ENCODE peak calls at places on chromosomes 13 and 19, in seven cellular contexts. J is H1, D is HepG2, I is K562, P is HCT116, O is SK-N-SH, L is GM12878. W is an unnamed sample.

GRCh38 chr19:18128044-18128443 is 24.9 kb upstream of the PIK3R2 start:
- DNase-seq in J (no peak), D (no peak), I (no peak), P (no peak), O (no peak), L (no peak), W (no peak)

GRCh38 chr19:2600914-2601870 is 101.3 kb downstream of the GNG7 start:
- DNase-seq in J (no peak), D (no peak), I (no peak), P (no peak), O (no peak), L (no peak), W (no peak)

GRCh38 chr19:8552810-8553209 is 24.4 kb downstream of the MYO1F start:
- DNase-seq in J (peak), D (peak), I (peak), P (peak), O (peak), L (no peak), W (peak)

GRCh38 chr13:113976711-113977684 is 3.1 kb upstream of the C13orf46 start:
- DNase-seq in J (no peak), D (no peak), I (no peak), P (no peak), O (no peak), L (no peak), W (peak)

GRCh38 chr19:48588670-48589399 is 17.7 kb upstream of the SPACA4 start:
- DNase-seq in J (peak), D (peak), I (peak), P (peak), O (peak), L (no peak), W (peak)

GRCh38 chr13:105035092-105035491 is 1500.4 kb downstream of the EFNB2 start:
- DNase-seq in J (no peak), D (no peak), I (no peak), P (no peak), O (peak), L (no peak), W (no peak)

GRCh38 chr13:28268800-28269223 is 130.5 kb downstream of the PAN3 start:
- DNase-seq in J (no peak), D (no peak), I (no peak), P (no peak), O (no peak), L (peak), W (no peak)

GRCh38 chr13:57624565-57625435 is 6.7 kb upstream of the PCDH17 start:
- DNase-seq in J (no peak), D (peak), I (peak), P (no peak), O (peak), L (no peak), W (no peak)

GRCh38 chr13:108407495-108407894 is 138.0 kb downstream of the TNFSF13B start:
- DNase-seq in J (no peak), D (no peak), I (no peak), P (no peak), O (no peak), L (peak), W (no peak)

GRCh38 chr19:10518444-10519361 is 1.5 kb upstream of the S1PR5 start:
- DNase-seq in J (peak), D (no peak), I (no peak), P (no peak), O (peak), L (no peak), W (no peak)

GRCh38 chr13:92320323-92320722 is 906.3 kb upstream of the GPC6 start:
- DNase-seq in J (no peak), D (no peak), I (no peak), P (no peak), O (no peak), L (no peak), W (no peak)

GRCh38 chr13:113951246-113951999 is 22.5 kb downstream of the C13orf46 start:
- DNase-seq in J (peak), D (peak), I (peak), P (peak), O (peak), L (no peak), W (peak)

GRCh38 chr19:1745589-1746031 is 7.7 kb upstream of the ONECUT3 start:
- DNase-seq in J (peak), D (no peak), I (no peak), P (peak), O (no peak), L (no peak), W (no peak)

GRCh38 chr13:73417012-73417615 is 358.3 kb downstream of the KLF5 start:
- DNase-seq in J (no peak), D (peak), I (peak), P (peak), O (peak), L (no peak), W (no peak)

GRCh38 chr13:41411536-41411935 is 45.8 kb upstream of the RGCC start:
- DNase-seq in J (no peak), D (peak), I (peak), P (peak), O (no peak), L (no peak), W (peak)

GRCh38 chr19:43554317-43554895 is 20.9 kb downstream of the XRCC1 start:
- DNase-seq in J (no peak), D (no peak), I (no peak), P (no peak), O (no peak), L (no peak), W (no peak)

GRCh38 chr19:15274477-15274876 is 42.2 kb upstream of the EPHX3 start:
- DNase-seq in J (no peak), D (no peak), I (no peak), P (no peak), O (no peak), L (no peak), W (no peak)

GRCh38 chr13:45934283-45934682 is 82.7 kb upstream of the SIAH3 start:
- DNase-seq in J (no peak), D (no peak), I (no peak), P (no peak), O (no peak), L (no peak), W (no peak)

GRCh38 chr19:19410553-19411550 is 5.4 kb downstream of the GATAD2A start:
- DNase-seq in J (no peak), D (no peak), I (no peak), P (no peak), O (no peak), L (no peak), W (no peak)

GRCh38 chr13:113121183-113121927 is 1.2 kb upstream of the F10 start:
- DNase-seq in J (no peak), D (no peak), I (no peak), P (no peak), O (no peak), L (no peak), W (no peak)

GRCh38 chr19:44607917-44608316 is 5.4 kb upstream of the IGSF23 start:
- DNase-seq in J (no peak), D (no peak), I (no peak), P (no peak), O (no peak), L (no peak), W (no peak)

GRCh38 chr13:30196025-30196424 is 111.3 kb downstream of the KATNAL1 start:
- DNase-seq in J (no peak), D (no peak), I (no peak), P (peak), O (peak), L (no peak), W (peak)

DNA sequence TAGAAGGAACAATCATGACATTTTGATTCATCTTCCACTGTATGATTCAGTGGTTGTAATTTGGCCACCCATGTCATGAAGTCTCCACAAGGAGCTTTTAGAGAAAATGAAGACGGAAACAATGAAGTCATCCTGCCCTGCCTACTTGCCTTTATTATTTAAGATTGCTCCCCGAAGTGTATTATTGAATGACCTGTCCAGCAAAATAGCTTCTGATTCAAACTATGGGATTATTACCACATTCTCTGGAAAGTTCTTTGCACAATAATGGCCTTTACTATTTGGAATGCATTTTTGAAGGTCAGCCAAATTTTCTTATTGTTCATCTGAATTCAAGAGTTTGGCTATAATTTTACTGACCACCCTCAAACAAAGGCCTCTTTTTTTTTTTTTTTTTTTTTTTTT is 77.8 kb upstream of the RFC3 start:
- DNase-seq in J (no peak), D (no peak), I (no peak), P (no peak), O (no peak), L (no peak), W (no peak)
- TF ChIP-seq YY1 in J (no peak), D (no peak), I (no peak), P (no peak), O (no peak), L (no peak), W (no peak)

GRCh38 chr19:6063576-6063961 is 46.7 kb downstream of the RFX2 start:
- DNase-seq in J (no peak), D (no peak), I (no peak), P (no peak), O (no peak), L (no peak), W (no peak)

GRCh38 chr19:6061420-6062130 is 48.7 kb downstream of the RFX2 start:
- DNase-seq in J (no peak), D (no peak), I (peak), P (no peak), O (no peak), L (no peak), W (no peak)

GRCh38 chr19:6064016-6064702 is 46.1 kb downstream of the RFX2 start:
- DNase-seq in J (no peak), D (no peak), I (no peak), P (no peak), O (no peak), L (no peak), W (no peak)

GRCh38 chr19:6062274-6062673 is 48.0 kb downstream of the RFX2 start:
- DNase-seq in J (no peak), D (no peak), I (no peak), P (no peak), O (no peak), L (no peak), W (no peak)

DNA sequence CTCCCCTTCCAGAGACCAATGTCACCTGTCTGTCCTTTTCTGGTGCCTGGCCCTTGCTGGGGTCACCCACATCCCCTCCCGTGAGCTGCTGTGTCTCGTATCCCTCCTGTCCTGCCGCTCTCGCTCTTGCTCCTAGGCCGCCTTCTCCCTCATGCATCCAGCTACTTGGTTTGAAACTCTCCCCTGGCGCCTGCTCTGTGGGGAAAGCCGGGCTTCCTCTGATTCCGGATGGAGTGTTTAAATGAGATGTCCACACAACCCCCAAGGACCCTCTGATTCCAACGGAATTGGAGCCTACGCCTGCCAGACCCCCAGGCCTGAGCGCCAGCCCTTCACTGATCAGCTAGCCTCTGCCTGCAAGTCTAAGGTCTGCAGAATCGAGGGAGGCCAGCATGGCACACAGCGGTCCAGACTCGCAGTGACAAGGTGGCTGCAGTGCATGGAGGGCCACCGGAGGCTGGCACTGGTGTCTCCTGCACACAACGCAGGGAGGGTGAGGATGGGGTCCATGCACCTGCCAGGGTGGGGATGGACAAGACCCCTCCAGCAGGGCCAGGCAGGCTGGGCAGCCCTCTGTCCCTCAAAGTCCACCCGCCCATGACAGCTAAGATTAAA is 47.2 kb downstream of the RFX2 start:
- DNase-seq in J (no peak), D (no peak), I (no peak), P (no peak), O (no peak), L (no peak), W (no peak)
- H3K4me3 ChIP-seq in J (no peak), D (no peak), I (no peak), P (no peak), O (no peak), L (no peak), W (no peak)

GRCh38 chr19:35644987-35645679 is 3.0 kb upstream of the COX6B1 start:
- DNase-seq in J (peak), D (peak), I (peak), P (peak), O (peak), L (no peak), W (peak)
- H3K9ac ChIP-seq in J (no peak), D (peak), I (peak), P (peak), O (no peak), L (peak), W (peak)

GRCh38 chr19:42388851-42389489 is 1.1 kb downstream of the CNFN start:
- DNase-seq in J (no peak), D (no peak), I (no peak), P (no peak), O (no peak), L (no peak), W (no peak)

GRCh38 chr19:42392165-42392564 is 2.1 kb upstream of the CNFN start:
- DNase-seq in J (no peak), D (no peak), I (no peak), P (no peak), O (no peak), L (no peak), W (no peak)

GRCh38 chr19:42389899-42390298 is at the start of gene CNFN:
- DNase-seq in J (no peak), D (no peak), I (no peak), P (no peak), O (no peak), L (no peak), W (no peak)

GRCh38 chr19:42386974-42387707 is 3.0 kb downstream of the CNFN start:
- DNase-seq in J (peak), D (peak), I (peak), P (peak), O (peak), L (no peak), W (no peak)
- TF ChIP-seq YY1 in J (no peak), D (no peak), I (no peak), P (no peak), O (no peak), L (no peak), W (no peak)

GRCh38 chr13:47480121-47480520 is 521.0 kb downstream of the SUCLA2 start:
- DNase-seq in J (no peak), D (no peak), I (no peak), P (no peak), O (no peak), L (no peak), W (no peak)
- H3K4me3 ChIP-seq in J (no peak), D (no peak), I (no peak), P (no peak), O (no peak), L (no peak), W (no peak)

GRCh38 chr19:47210689-47211316 is 20.2 kb downstream of the BBC3 start:
- DNase-seq in J (peak), D (peak), I (peak), P (no peak), O (peak), L (no peak), W (no peak)
- H3K9ac ChIP-seq in J (no peak), D (peak), I (peak), P (no peak), O (peak), L (no peak), W (no peak)

DNA sequence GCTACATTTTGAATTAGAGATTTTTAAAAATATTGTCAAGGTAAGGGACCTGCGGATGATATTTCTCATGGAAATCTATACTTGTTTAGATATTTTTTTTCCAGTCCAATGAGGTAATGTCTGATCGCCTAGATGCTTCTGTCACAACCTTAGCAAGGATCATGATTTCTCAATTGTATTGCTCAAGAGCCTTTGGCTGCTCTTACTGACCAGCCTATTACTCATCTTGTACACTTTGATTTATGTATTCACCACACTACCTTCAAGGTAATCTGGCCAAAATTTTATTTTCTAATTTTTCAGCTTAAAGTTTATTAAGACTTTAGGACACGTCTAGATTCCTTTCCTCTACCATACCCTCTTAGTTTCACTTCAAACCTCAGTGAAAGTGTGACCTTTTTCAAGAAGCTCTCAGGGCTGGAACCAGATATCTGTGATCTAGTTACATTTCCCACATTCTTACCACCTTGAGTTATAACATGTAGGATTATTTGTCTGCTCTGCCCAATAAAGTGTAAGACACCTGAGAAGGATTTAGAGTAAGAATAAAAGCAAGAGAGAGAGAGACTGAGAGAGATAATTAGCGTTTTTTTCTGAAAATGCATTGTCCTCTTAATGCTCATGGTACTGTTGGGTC is 197.1 kb downstream of the ITGBL1 start:
- DNase-seq in J (no peak), D (no peak), I (no peak), P (no peak), O (no peak), L (no peak), W (no peak)
- TF ChIP-seq YY1 in J (no peak), D (no peak), I (no peak), P (no peak), O (no peak), L (no peak), W (no peak)

GRCh38 chr13:110416131-110416584 is 109.1 kb downstream of the COL4A2 start:
- DNase-seq in J (no peak), D (no peak), I (no peak), P (no peak), O (no peak), L (no peak), W (no peak)
- H3K4me3 ChIP-seq in J (no peak), D (no peak), I (no peak), P (no peak), O (no peak), L (no peak), W (no peak)

GRCh38 chr19:12939292-12939606 is 840 bp downstream of the CALR start:
- DNase-seq in J (no peak), D (no peak), I (no peak), P (no peak), O (no peak), L (no peak), W (no peak)

GRCh38 chr19:12943437-12944044 is 2.1 kb upstream of the RAD23A start:
- DNase-seq in J (no peak), D (no peak), I (no peak), P (no peak), O (no peak), L (no peak), W (no peak)

GRCh38 chr19:12939908-12940533 is 1.6 kb downstream of the CALR start:
- DNase-seq in J (no peak), D (no peak), I (no peak), P (no peak), O (no peak), L (no peak), W (no peak)

GRCh38 chr19:12938536-12939291 is at the start of gene CALR:
- DNase-seq in J (no peak), D (no peak), I (no peak), P (no peak), O (no peak), L (no peak), W (no peak)

DNA sequence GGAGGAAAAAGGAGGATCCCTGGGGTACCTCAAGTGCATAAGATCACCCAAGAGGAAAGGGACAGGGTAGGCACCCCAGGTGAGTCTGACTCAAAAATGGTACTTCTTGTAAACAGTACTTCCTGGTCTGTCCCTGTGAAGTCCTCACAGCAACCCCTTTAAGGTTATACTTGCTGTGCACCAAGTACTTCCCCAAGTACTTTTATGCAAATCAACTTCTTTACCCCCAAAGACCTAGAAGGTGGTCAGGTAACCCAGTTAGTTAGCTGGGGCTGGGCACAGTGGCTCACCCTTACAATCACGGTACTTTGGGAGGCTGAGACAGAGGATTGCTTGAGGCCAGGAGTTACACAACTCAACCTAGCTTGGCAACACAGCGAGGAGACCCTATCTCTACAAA is 2.5 kb downstream of the CALR start:
- DNase-seq in J (no peak), D (no peak), I (no peak), P (no peak), O (no peak), L (no peak), W (no peak)
- H3K9ac ChIP-seq in J (no peak), D (peak), I (peak), P (no peak), O (peak), L (peak), W (peak)

GRCh38 chr13:106466691-106467405 is 68.6 kb downstream of the EFNB2 start:
- DNase-seq in J (no peak), D (no peak), I (no peak), P (no peak), O (no peak), L (no peak), W (no peak)

GRCh38 chr13:106471957-106472543 is 63.4 kb downstream of the EFNB2 start:
- DNase-seq in J (peak), D (peak), I (peak), P (peak), O (peak), L (no peak), W (peak)

GRCh38 chr13:106468948-106469590 is 66.4 kb downstream of the EFNB2 start:
- DNase-seq in J (no peak), D (no peak), I (no peak), P (no peak), O (no peak), L (no peak), W (no peak)

GRCh38 chr13:106467406-106468122 is 67.9 kb downstream of the EFNB2 start:
- DNase-seq in J (no peak), D (no peak), I (no peak), P (no peak), O (no peak), L (no peak), W (no peak)

GRCh38 chr13:106468207-106468606 is 67.3 kb downstream of the EFNB2 start:
- DNase-seq in J (no peak), D (no peak), I (no peak), P (no peak), O (no peak), L (no peak), W (no peak)
- TF ChIP-seq YY1 in J (no peak), D (no peak), I (no peak), P (no peak), O (no peak), L (no peak), W (no peak)

W was measured in NT2/D1.